ENCODE peak calls at places on chromosomes 12 and 14, in ten cellular contexts. J, A, C, R, O, W, H, D, T and U are unnamed samples.

GRCh38 chr12:95574799-95575452 is 23.6 kb upstream of the USP44 start:
- DNase-seq in J (no peak), A (no peak), C (no peak), R (no peak), O (peak), W (no peak), H (peak), D (no peak), T (peak), U (no peak)

GRCh38 chr12:65699251-65699650 is 125.0 kb upstream of the HMGA2 start:
- DNase-seq in J (no peak), A (no peak), C (no peak), R (no peak), O (peak), W (no peak), H (no peak), D (no peak), T (peak), U (no peak)

GRCh38 chr12:124506145-124506831 is 61.1 kb downstream of the NCOR2 start:
- DNase-seq in J (no peak), A (no peak), C (no peak), R (no peak), O (no peak), W (no peak), H (peak), D (no peak), T (peak), U (no peak)

GRCh38 chr14:24119691-24120090 is 4.9 kb upstream of the NRL start:
- DNase-seq in J (no peak), A (no peak), C (no peak), R (no peak), O (no peak), W (no peak), H (no peak), D (no peak), T (no peak), U (no peak)

GRCh38 chr14:99733551-99734405 is 49.7 kb downstream of the CYP46A1 start:
- DNase-seq in J (no peak), A (no peak), C (no peak), R (peak), O (no peak), W (no peak), H (no peak), D (no peak), T (no peak), U (no peak)

GRCh38 chr12:53688134-53688533 is 12.3 kb upstream of the ATP5MC2 start:
- DNase-seq in J (no peak), A (no peak), C (no peak), R (no peak), O (no peak), W (no peak), H (no peak), D (no peak), T (no peak), U (no peak)

GRCh38 chr12:49022558-49023178 is 4.1 kb upstream of the PRKAG1 start:
- DNase-seq in J (no peak), A (no peak), C (no peak), R (no peak), O (no peak), W (no peak), H (no peak), D (no peak), T (no peak), U (no peak)

GRCh38 chr12:69254046-69254445 is 14.7 kb downstream of the CPSF6 start:
- DNase-seq in J (no peak), A (no peak), C (no peak), R (no peak), O (peak), W (no peak), H (peak), D (no peak), T (peak), U (no peak)

GRCh38 chr12:131735863-131736806 is 25.2 kb downstream of the SFSWAP start:
- DNase-seq in J (no peak), A (no peak), C (no peak), R (no peak), O (no peak), W (no peak), H (no peak), D (no peak), T (no peak), U (no peak)

GRCh38 chr14:51442513-51443175 is 202.6 kb downstream of the TMX1 start:
- DNase-seq in J (no peak), A (no peak), C (no peak), R (no peak), O (peak), W (no peak), H (no peak), D (no peak), T (peak), U (no peak)

GRCh38 chr12:42716521-42716920 is 127.0 kb upstream of the PRICKLE1 start:
- DNase-seq in J (no peak), A (no peak), C (no peak), R (no peak), O (no peak), W (no peak), H (no peak), D (no peak), T (peak), U (no peak)

GRCh38 chr12:49838973-49839633 is 3.8 kb downstream of the BCDIN3D start:
- DNase-seq in J (no peak), A (no peak), C (no peak), R (peak), O (peak), W (peak), H (peak), D (no peak), T (peak), U (no peak)